ENCODE peak calls at places on chromosomes 16 and 17, in ten cellular contexts. N, S, Q, Z, D, K, E, R, H and P are unnamed samples. For H3K27me3, the result is how much of the 10 kb centered on the place peaks cover.

GRCh38 chr17:40303009-40303657 is 5.8 kb upstream of the RARA start:
- DNase-seq in N (no peak), S (no peak), Q (no peak), Z (no peak), D (no peak), K (peak), E (no peak), R (peak), H (peak), P (no peak)

GRCh38 chr17:64492481-64493109 is 4.3 kb downstream of the POLG2 start:
- DNase-seq in N (no peak), S (no peak), Q (no peak), Z (no peak), D (no peak), K (peak), E (no peak), R (no peak), H (no peak), P (no peak)

GRCh38 chr17:69516911-69517310 is 102.4 kb downstream of the MAP2K6 start:
- DNase-seq in N (no peak), S (no peak), Q (no peak), Z (no peak), D (no peak), K (no peak), E (no peak), R (no peak), H (no peak), P (no peak)

GRCh38 chr17:81065500-81065899 is 30.5 kb downstream of the BAIAP2 start:
- DNase-seq in N (no peak), S (no peak), Q (no peak), Z (no peak), D (no peak), K (no peak), E (no peak), R (no peak), H (no peak), P (no peak)

GRCh38 chr16:1037023-1037933 is 35.3 kb upstream of the SSTR5 start:
- DNase-seq in N (no peak), S (peak), Q (no peak), Z (no peak), D (no peak), K (peak), E (no peak), R (no peak), H (no peak), P (no peak)

GRCh38 chr16:86952769-86953168 is 364.4 kb downstream of the C16orf95 start:
- DNase-seq in N (no peak), S (peak), Q (no peak), Z (no peak), D (no peak), K (peak), E (no peak), R (no peak), H (no peak), P (no peak)

GRCh38 chr17:39365252-39365651 is 36.2 kb downstream of the FBXL20 start:
- DNase-seq in N (no peak), S (peak), Q (no peak), Z (no peak), D (peak), K (no peak), E (no peak), R (no peak), H (no peak), P (no peak)

GRCh38 chr17:74632196-74632540 is 8.6 kb upstream of the CD300E start:
- DNase-seq in N (no peak), S (no peak), Q (no peak), Z (no peak), D (no peak), K (no peak), E (no peak), R (no peak), H (no peak), P (no peak)

GRCh38 chr17:82228842-82229685 is at the start of gene SLC16A3:
- DNase-seq in N (no peak), S (peak), Q (peak), Z (peak), D (no peak), K (peak), E (peak), R (no peak), H (peak), P (no peak)

GRCh38 chr17:19388791-19389190 is 1.8 kb upstream of the MFAP4 start:
- DNase-seq in N (no peak), S (peak), Q (no peak), Z (peak), D (no peak), K (no peak), E (no peak), R (no peak), H (no peak), P (no peak)

GRCh38 chr17:38721802-38722201 is 8.3 kb upstream of the CISD3 start:
- DNase-seq in N (no peak), S (no peak), Q (no peak), Z (no peak), D (no peak), K (no peak), E (no peak), R (no peak), H (no peak), P (no peak)

GRCh38 chr16:85444879-85445778 is 168.0 kb upstream of the GSE1 start:
- DNase-seq in N (peak), S (no peak), Q (no peak), Z (peak), D (no peak), K (no peak), E (no peak), R (no peak), H (peak), P (no peak)
- H3K27me3 ChIP-seq in N (under half), S (under half), Q (under half), Z (under half), D (under half), K (under half), E (under half), R (under half), H (under half), P (under half)

GRCh38 chr17:48579738-48580543 is 1.8 kb upstream of the HOXB4 start:
- DNase-seq in N (no peak), S (no peak), Q (no peak), Z (no peak), D (no peak), K (no peak), E (no peak), R (no peak), H (no peak), P (no peak)
- H3K4me3 ChIP-seq in N (no peak), S (peak), Q (no peak), Z (peak), D (no peak), K (no peak), E (peak), R (no peak), H (no peak), P (peak)

DNA sequence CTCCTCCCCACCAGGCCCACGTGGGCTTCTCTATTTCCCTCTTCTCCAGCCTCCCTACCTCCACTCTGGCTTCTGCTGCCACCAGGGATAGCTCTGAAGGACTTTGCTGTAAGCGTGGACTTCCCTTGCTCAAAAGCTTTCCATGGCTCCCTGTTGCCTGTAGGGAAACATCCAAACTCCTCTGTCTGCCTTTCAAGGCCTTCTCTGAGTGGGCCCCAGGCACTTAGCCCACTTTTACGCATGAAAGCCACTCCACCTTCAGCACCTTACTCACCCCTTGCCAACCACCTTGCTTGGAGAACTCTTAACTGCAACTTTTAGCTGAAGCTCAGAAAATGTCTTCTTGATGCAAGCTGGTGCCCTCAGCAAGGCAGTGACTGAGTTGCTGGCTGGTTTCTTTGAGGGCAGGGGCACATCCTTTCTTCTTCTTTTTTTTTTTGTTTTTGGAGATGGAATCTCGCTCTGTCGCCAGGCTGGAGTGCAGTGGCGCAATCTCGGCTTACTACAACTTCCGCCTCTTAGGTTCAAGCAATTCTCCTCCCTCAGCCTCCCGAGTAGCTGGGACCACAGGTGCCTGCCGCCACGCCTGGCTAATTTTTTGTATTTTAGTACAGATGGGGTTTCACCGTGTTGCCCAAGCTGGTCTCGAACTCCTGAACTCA is 52.0 kb upstream of the DLX4 start:
- DNase-seq in N (no peak), S (no peak), Q (no peak), Z (no peak), D (no peak), K (no peak), E (no peak), R (no peak), H (no peak), P (no peak)
- H3K27me3 ChIP-seq in N (under half), S (under half), Q (under half), Z (under half), D (under half), K (under half), E (under half), R (under half), H (under half), P (under half)

GRCh38 chr17:48577946-48578615 is at the start of gene HOXB4:
- DNase-seq in N (no peak), S (peak), Q (peak), Z (peak), D (no peak), K (no peak), E (no peak), R (peak), H (peak), P (peak)

GRCh38 chr17:48578616-48579560 is 738 bp upstream of the HOXB4 start:
- DNase-seq in N (no peak), S (no peak), Q (no peak), Z (no peak), D (no peak), K (no peak), E (no peak), R (no peak), H (no peak), P (no peak)

GRCh38 chr17:48583708-48584582 is 5.8 kb upstream of the HOXB4 start:
- DNase-seq in N (no peak), S (no peak), Q (no peak), Z (no peak), D (no peak), K (no peak), E (no peak), R (no peak), H (no peak), P (no peak)

GRCh38 chr17:48586355-48586924 is 3.6 kb downstream of the HOXB3 start:
- DNase-seq in N (no peak), S (no peak), Q (no peak), Z (no peak), D (no peak), K (no peak), E (no peak), R (no peak), H (no peak), P (no peak)

GRCh38 chr17:48582750-48583069 is 4.6 kb upstream of the HOXB4 start:
- DNase-seq in N (no peak), S (peak), Q (no peak), Z (no peak), D (no peak), K (no peak), E (no peak), R (no peak), H (no peak), P (no peak)
- H3K4me3 ChIP-seq in N (no peak), S (peak), Q (peak), Z (peak), D (no peak), K (no peak), E (peak), R (no peak), H (peak), P (peak)

GRCh38 chr17:5535436-5535835 is 48.9 kb downstream of the NLRP1 start:
- DNase-seq in N (peak), S (no peak), Q (no peak), Z (no peak), D (no peak), K (no peak), E (peak), R (no peak), H (no peak), P (no peak)
- H3K27me3 ChIP-seq in N (under half), S (under half), Q (under half), Z (under half), D (under half), K (under half), E (under half), R (under half), H (under half), P (under half)

DNA sequence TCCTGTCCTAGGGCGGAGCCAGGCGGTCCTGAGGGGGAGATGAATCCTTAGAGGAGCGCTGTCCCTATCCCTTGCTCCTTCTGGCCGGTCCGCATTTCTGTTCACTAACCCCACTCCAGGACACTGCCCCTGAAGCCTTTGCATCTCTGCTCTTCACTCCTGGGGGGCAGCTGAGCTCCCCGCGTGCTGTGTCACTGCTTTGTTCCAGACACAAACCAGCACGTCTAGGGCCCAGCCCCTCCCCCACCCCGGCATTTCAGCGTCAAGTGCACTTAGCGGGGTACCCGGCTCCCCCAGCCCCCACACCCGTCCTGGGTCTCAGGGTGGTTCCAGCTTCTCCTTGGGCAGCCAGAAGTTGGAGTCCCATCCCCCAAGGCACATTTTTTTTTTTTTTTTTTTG is 8.9 kb downstream of the CORO6 start:
- DNase-seq in N (no peak), S (no peak), Q (peak), Z (peak), D (no peak), K (no peak), E (no peak), R (no peak), H (no peak), P (no peak)
- H3K4me3 ChIP-seq in N (peak), S (no peak), Q (peak), Z (peak), D (peak), K (no peak), E (peak), R (peak), H (peak), P (peak)

DNA sequence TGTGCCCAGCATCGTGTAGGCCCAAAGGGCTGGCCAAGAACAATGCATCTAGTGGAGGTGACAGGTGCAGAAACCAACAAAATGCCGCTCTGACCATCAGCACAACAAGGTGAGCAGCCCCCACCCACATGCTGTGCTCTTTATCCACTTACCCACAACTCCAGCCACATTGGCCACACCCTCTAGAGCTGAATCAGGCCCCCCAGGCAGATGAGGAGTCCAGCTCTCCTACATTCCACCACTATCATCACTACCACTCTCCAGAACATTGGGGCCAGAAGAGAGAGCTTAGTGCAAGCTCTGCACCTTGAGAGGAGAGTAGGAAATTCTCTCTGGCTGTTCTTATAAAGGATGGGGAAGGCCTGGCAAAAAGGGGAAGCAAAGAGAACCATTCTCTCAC is 74.9 kb downstream of the TMEM132E start:
- DNase-seq in N (no peak), S (no peak), Q (no peak), Z (no peak), D (no peak), K (no peak), E (no peak), R (no peak), H (no peak), P (no peak)
- H3K27me3 ChIP-seq in N (under half), S (under half), Q (under half), Z (under half), D (under half), K (under half), E (under half), R (under half), H (under half), P (under half)

GRCh38 chr17:4588862-4589625 is 4.7 kb downstream of the SMTNL2 start:
- DNase-seq in N (no peak), S (no peak), Q (no peak), Z (no peak), D (no peak), K (no peak), E (peak), R (no peak), H (no peak), P (no peak)

GRCh38 chr17:4592240-4593005 is 8.1 kb downstream of the SMTNL2 start:
- DNase-seq in N (no peak), S (no peak), Q (no peak), Z (no peak), D (no peak), K (no peak), E (no peak), R (no peak), H (no peak), P (no peak)

GRCh38 chr17:4593021-4593797 is 8.9 kb downstream of the SMTNL2 start:
- DNase-seq in N (no peak), S (no peak), Q (no peak), Z (no peak), D (no peak), K (no peak), E (no peak), R (no peak), H (no peak), P (no peak)

GRCh38 chr17:4590981-4591453 is 6.7 kb downstream of the SMTNL2 start:
- DNase-seq in N (no peak), S (no peak), Q (no peak), Z (peak), D (no peak), K (no peak), E (no peak), R (no peak), H (no peak), P (no peak)

DNA sequence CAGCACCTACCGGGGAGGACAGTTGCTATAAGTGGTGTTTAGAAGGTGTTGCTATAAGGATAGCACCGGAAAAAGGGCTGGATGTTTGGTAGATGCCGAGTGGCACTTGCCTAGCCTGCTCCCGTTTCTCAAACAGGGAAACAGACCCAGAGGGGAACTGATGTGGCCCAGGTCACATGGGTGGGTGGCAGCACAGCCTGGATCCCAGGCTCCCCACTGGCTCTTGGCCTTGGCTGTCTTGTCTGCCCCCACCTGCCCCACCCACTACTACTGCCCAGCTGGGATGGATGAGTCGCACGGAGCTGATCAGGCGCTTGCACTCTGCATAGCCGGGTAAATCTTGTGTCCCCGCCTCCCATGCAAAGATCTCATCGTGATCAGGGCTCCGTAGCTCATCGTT is 7.2 kb downstream of the SMTNL2 start:
- DNase-seq in N (no peak), S (peak), Q (no peak), Z (no peak), D (no peak), K (peak), E (no peak), R (no peak), H (no peak), P (no peak)
- H3K4me3 ChIP-seq in N (no peak), S (no peak), Q (no peak), Z (no peak), D (no peak), K (no peak), E (no peak), R (no peak), H (no peak), P (no peak)

DNA sequence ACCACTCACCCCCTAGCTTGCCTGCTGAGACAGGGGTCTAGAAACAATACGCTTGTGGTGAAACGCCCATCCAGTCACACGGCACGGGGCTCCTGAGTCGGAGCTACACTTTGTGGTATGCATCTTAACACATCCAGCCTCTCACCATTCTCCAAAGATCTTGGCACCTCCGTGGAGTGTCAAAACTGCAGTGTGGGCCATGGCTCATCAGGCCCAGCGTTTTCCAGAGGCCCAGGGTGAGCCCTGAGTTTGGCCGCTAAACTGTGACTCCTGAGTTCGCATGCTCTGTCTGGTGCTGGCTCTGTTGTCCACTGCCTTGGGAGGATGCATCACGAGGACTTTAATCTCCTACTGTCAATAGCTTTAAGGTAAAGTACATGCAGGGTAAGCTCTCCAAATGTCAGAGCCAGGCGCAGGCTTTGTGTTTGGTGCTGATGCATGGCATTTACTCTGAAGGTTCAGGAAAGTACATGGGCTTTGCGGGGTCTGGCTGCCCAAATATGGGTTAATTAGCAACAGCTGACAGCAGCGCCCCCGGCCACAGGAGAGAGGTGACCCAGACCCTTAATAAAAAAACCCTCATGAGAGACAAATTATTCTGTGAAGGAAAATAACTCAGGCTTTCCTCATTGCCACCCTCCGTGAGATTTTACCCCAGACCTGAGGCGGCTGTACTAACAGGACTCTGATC is 118.4 kb downstream of the CCDC182 start:
- DNase-seq in N (peak), S (no peak), Q (no peak), Z (no peak), D (no peak), K (no peak), E (peak), R (no peak), H (no peak), P (no peak)
- H3K27me3 ChIP-seq in N (under half), S (under half), Q (under half), Z (under half), D (under half), K (under half), E (under half), R (under half), H (under half), P (under half)

GRCh38 chr17:45143101-45143670 is 5.1 kb upstream of the HEXIM1 start:
- DNase-seq in N (no peak), S (no peak), Q (peak), Z (no peak), D (no peak), K (no peak), E (no peak), R (no peak), H (no peak), P (no peak)

GRCh38 chr17:45145035-45145389 is 3.3 kb upstream of the HEXIM1 start:
- DNase-seq in N (no peak), S (no peak), Q (no peak), Z (no peak), D (no peak), K (no peak), E (no peak), R (no peak), H (no peak), P (no peak)

GRCh38 chr17:45144199-45145034 is 3.9 kb upstream of the HEXIM1 start:
- DNase-seq in N (peak), S (no peak), Q (peak), Z (peak), D (no peak), K (no peak), E (peak), R (peak), H (no peak), P (no peak)

GRCh38 chr17:45146166-45146565 is 2.1 kb upstream of the HEXIM1 start:
- DNase-seq in N (no peak), S (no peak), Q (no peak), Z (no peak), D (no peak), K (no peak), E (no peak), R (no peak), H (no peak), P (no peak)

DNA sequence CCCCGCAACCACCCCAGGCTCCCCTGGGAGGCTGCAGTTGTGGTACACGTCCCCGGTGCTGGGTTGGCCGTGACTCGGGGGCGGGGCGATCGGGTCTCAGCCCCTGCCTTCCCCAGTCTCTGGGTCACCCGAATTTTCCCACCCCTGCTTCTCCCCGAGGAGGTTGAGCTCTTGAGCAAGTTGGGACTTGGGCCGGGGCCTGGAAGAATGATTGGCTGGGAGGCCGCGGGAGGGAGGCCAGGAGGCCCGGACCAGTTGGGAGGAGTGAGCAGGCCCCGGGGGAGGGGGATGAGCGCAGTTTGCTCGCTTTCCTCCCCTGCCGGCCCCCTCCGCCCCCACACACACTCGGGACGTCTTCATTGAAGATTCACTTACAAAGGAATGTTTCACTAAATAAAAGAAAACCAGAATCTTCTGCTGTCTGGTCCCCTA is 4.5 kb upstream of the HEXIM1 start:
- DNase-seq in N (peak), S (peak), Q (peak), Z (peak), D (peak), K (no peak), E (peak), R (peak), H (peak), P (peak)
- H3K4me3 ChIP-seq in N (peak), S (peak), Q (peak), Z (peak), D (peak), K (peak), E (peak), R (peak), H (peak), P (peak)